ENCODE peak calls at places on chromosomes 11 and 22, in seven cellular contexts. O is IMR-90, B is mesenchymal stem cell, S is H1, G is H9, W is mesendoderm, M is trophoblast cell. X is an unnamed sample. For H3K4me1, the result is how much of the 10 kb centered on the place peaks cover.

GRCh38 chr11:110921742-110922200 is 209.5 kb upstream of the ARHGAP20 start:
- DNase-seq in W (peak), B (no peak), M (no peak), O (peak), G (peak), S (no peak), X (no peak)

GRCh38 chr22:49873228-49873940 is 19.7 kb downstream of the ZBED4 start:
- DNase-seq in W (no peak), S (no peak), B (no peak), M (no peak), O (no peak), G (no peak), X (no peak)

GRCh38 chr11:105144887-105145286 is 5.3 kb upstream of the CARD18 start:
- DNase-seq in O (peak), G (no peak), B (peak), W (peak), M (peak), S (no peak), X (no peak)

GRCh38 chr11:88487646-88488045 is 150.1 kb upstream of the CTSC start:
- DNase-seq in O (no peak), M (no peak), W (no peak), B (no peak), S (no peak), G (no peak), X (no peak)

GRCh38 chr22:22836635-22837034 is 51.0 kb upstream of the IGLL5 start:
- DNase-seq in O (no peak), B (no peak), M (peak), S (no peak), W (no peak), G (no peak), X (no peak)

GRCh38 chr11:96218901-96219300 is 124.1 kb downstream of the MAML2 start:
- DNase-seq in O (no peak), W (no peak), M (no peak), S (no peak), B (no peak), G (no peak), X (no peak)

GRCh38 chr11:35494966-35495365 is 30.4 kb downstream of the PAMR1 start:
- DNase-seq in S (no peak), B (no peak), M (no peak), W (no peak), O (no peak), G (no peak), X (no peak)

GRCh38 chr11:65366340-65366773 is 11.8 kb downstream of the TIGD3 start:
- DNase-seq in G (peak), M (peak), B (peak), S (no peak), O (peak), W (peak), X (peak)

GRCh38 chr11:90556612-90557011 is 333.8 kb upstream of the CHORDC1 start:
- DNase-seq in G (no peak), M (no peak), O (no peak), B (no peak), S (no peak), W (no peak), X (no peak)

GRCh38 chr11:115642660-115643059 is 138.4 kb upstream of the CADM1 start:
- DNase-seq in O (no peak), S (no peak), M (no peak), B (no peak), G (no peak), W (no peak), X (no peak)

GRCh38 chr11:86688398-86689179 is 16.2 kb upstream of the ME3 start:
- DNase-seq in W (peak), S (no peak), G (no peak), M (peak), B (peak), O (peak), X (no peak)

GRCh38 chr22:37059876-37060449 is 8.4 kb downstream of the KCTD17 start:
- DNase-seq in M (no peak), G (no peak), O (no peak), B (no peak), W (no peak), S (no peak), X (no peak)

GRCh38 chr11:130431337-130431773 is 2.9 kb upstream of the ADAMTS8 start:
- DNase-seq in W (peak), B (peak), S (peak), G (peak), O (peak), M (peak), X (peak)

GRCh38 chr11:42407379-42407778 is 904.4 kb upstream of the API5 start:
- DNase-seq in M (no peak), G (peak), W (peak), B (no peak), S (peak), O (no peak), X (peak)

GRCh38 chr11:133821776-133822175 is 23.5 kb downstream of the SPATA19 start:
- DNase-seq in O (no peak), M (peak), S (peak), B (no peak), W (peak), G (peak), X (peak)

GRCh38 chr11:101346591-101346990 is 217.0 kb upstream of the PGR start:
- DNase-seq in B (peak), G (no peak), O (peak), M (peak), S (no peak), W (no peak), X (no peak)

GRCh38 chr11:16002942-16003341 is 353.4 kb downstream of the SOX6 start:
- DNase-seq in W (no peak), O (no peak), B (no peak), G (no peak), M (no peak), S (no peak), X (no peak)

GRCh38 chr11:120633630-120634374 is 122.3 kb downstream of the GRIK4 start:
- DNase-seq in W (peak), M (no peak), O (no peak), S (no peak), B (no peak), G (no peak), X (no peak)

GRCh38 chr22:29003552-29003951 is 58.1 kb downstream of the C22orf31 start:
- DNase-seq in O (no peak), S (no peak), G (no peak), W (no peak), M (no peak), B (no peak), X (no peak)

GRCh38 chr22:20994128-20994901 is 7.6 kb downstream of the THAP7 start:
- DNase-seq in G (no peak), S (no peak), O (no peak), W (no peak), M (no peak), B (no peak), X (no peak)

GRCh38 chr22:46084376-46084775 is 66.0 kb upstream of the PPARA start:
- DNase-seq in B (no peak), S (no peak), O (no peak), W (no peak), M (no peak), G (no peak), X (no peak)

GRCh38 chr11:20154381-20154780 is 5.9 kb downstream of the DBX1 start:
- DNase-seq in M (peak), B (peak), S (no peak), O (no peak), G (peak), W (peak), X (no peak)

GRCh38 chr22:50086526-50086925 is 1.3 kb upstream of the MLC1 start:
- DNase-seq in B (peak), M (no peak), O (peak), W (no peak), S (no peak), G (no peak), X (no peak)

GRCh38 chr11:66966351-66966750 is 8.2 kb upstream of the PC start:
- DNase-seq in O (no peak), W (no peak), B (no peak), G (no peak), S (no peak), M (no peak), X (no peak)

GRCh38 chr11:83063073-83063754 is 8.5 kb downstream of the RAB30 start:
- DNase-seq in W (peak), G (no peak), O (peak), S (no peak), B (peak), M (peak), X (no peak)

GRCh38 chr11:126920833-126921232 is 79.7 kb downstream of the KIRREL3 start:
- DNase-seq in M (no peak), G (peak), B (no peak), S (peak), O (no peak), W (peak), X (no peak)

GRCh38 chr11:16609769-16610168 is 128.7 kb upstream of the C11orf58 start:
- DNase-seq in O (no peak), W (no peak), M (no peak), G (no peak), B (no peak), S (no peak), X (no peak)

GRCh38 chr11:74030668-74031309 is 21.9 kb upstream of the UCP3 start:
- DNase-seq in M (no peak), S (no peak), W (no peak), B (no peak), G (no peak), O (no peak), X (no peak)

GRCh38 chr22:47192651-47193437 is 430.4 kb downstream of the TBC1D22A start:
- DNase-seq in M (no peak), S (no peak), B (no peak), O (no peak), G (peak), W (no peak), X (no peak)

GRCh38 chr11:14625804-14626203 is 17.8 kb upstream of the PDE3B start:
- DNase-seq in M (no peak), S (no peak), W (no peak), B (no peak), O (no peak), G (no peak), X (no peak)

GRCh38 chr11:131785801-131786200 is 415.4 kb downstream of the NTM start:
- DNase-seq in B (no peak), O (no peak), W (no peak), M (no peak), S (no peak), G (no peak), X (no peak)

GRCh38 chr11:95922536-95923440 is 1.1 kb downstream of the MTMR2 start:
- DNase-seq in B (peak), G (no peak), W (no peak), S (no peak), O (no peak), M (no peak), X (no peak)

GRCh38 chr22:42581762-42582716 is 28.3 kb downstream of the SERHL2 start:
- DNase-seq in W (peak), B (peak), G (peak), S (peak), O (peak), M (peak), X (peak)

GRCh38 chr11:80281194-80281593 is 840.4 kb upstream of the TENM4 start:
- DNase-seq in S (no peak), W (no peak), B (no peak), O (no peak), M (no peak), G (no peak), X (no peak)

GRCh38 chr11:62124186-62125113 is 639 bp downstream of the INCENP start:
- DNase-seq in G (no peak), M (peak), W (peak), B (peak), O (peak), S (no peak), X (no peak)

GRCh38 chr11:72234514-72234830 is 9.5 kb downstream of the PHOX2A start:
- DNase-seq in M (no peak), B (no peak), W (no peak), S (no peak), O (no peak), G (no peak), X (no peak)
- H3K18ac ChIP-seq in M (no peak), B (no peak), W (no peak), S (no peak), O (no peak), G (no peak), X (no peak)

DNA sequence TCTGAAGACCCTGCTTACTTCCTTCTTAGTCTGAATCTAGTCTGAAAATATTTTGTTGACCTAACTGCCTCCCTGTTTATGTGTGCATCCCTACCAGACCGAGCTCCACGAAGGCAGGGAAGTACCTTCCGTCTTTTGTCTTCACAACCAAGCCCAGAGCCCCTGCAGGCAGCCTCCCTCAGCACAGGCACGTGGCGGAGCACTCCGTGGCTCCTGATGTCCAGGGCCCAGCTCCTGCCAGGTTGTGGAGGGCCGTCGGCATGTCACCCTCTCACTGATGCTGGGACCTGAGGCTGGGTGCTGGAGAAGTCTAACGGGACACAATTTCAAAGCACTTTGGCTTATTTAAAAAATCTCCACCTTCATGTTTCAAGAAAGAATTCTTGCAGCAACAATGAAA is 59.4 kb upstream of the CLTCL1 start:
- DNase-seq in B (no peak), S (no peak), W (no peak), O (no peak), G (no peak), M (no peak), X (no peak)
- H3K23ac ChIP-seq in B (no peak), S (no peak), W (no peak), O (no peak), G (no peak), M (no peak), X (no peak)

DNA sequence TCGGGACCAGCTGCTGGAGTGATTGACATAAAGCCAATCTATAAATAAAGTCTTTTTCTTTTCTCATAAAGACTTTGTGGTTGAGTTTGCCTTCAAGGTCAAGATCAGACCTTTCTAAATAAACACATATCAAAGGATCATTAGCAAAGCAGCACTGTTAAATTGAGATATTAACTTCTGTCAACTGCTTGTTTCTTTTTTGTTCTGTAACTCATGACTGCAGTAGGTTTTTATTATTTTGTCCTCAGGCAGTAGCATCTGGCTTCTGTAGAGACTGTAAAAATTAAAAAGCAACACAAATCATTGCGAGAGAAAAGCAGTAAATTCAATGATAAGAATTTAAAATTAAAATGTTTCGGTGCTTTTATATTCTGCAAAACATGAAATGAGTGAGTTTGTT is 77.7 kb upstream of the NNMT start:
- DNase-seq in M (no peak), B (no peak), G (no peak), W (no peak), S (no peak), O (no peak), X (no peak)
- H3K4me1 ChIP-seq in M (under half), B (under half), G (under half), W (under half), S (under half), O (under half), X (under half)

GRCh38 chr11:18790820-18791174 is 801 bp downstream of the PTPN5 start:
- DNase-seq in W (peak), G (peak), S (no peak), M (no peak), O (no peak), B (no peak), X (no peak)
- H3K18ac ChIP-seq in W (no peak), G (no peak), S (peak), M (no peak), O (no peak), B (no peak), X (peak)

DNA sequence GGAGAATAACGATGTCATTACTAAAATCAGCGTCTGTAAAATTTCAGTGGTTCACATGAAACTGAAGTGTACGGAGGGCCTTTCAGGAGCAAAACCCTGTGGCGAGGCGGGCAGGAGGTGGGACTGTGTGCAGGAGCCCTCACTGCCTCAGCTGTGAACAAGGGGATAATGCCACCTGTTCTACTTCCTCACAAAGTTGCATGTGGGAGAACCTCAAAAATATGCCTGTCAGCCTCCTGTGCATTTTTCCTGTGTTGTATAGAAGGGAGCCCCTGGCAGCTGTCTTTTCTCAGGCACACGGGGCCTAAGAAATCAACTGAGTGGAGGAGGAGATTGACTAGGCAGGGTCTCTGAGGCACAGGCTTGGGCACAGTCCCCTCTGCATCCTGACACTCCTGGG is 43.0 kb upstream of the MYO18B start:
- DNase-seq in B (no peak), W (no peak), M (no peak), S (no peak), G (no peak), O (no peak), X (no peak)
- H3K23ac ChIP-seq in B (no peak), W (no peak), M (no peak), S (no peak), G (no peak), O (no peak), X (no peak)

DNA sequence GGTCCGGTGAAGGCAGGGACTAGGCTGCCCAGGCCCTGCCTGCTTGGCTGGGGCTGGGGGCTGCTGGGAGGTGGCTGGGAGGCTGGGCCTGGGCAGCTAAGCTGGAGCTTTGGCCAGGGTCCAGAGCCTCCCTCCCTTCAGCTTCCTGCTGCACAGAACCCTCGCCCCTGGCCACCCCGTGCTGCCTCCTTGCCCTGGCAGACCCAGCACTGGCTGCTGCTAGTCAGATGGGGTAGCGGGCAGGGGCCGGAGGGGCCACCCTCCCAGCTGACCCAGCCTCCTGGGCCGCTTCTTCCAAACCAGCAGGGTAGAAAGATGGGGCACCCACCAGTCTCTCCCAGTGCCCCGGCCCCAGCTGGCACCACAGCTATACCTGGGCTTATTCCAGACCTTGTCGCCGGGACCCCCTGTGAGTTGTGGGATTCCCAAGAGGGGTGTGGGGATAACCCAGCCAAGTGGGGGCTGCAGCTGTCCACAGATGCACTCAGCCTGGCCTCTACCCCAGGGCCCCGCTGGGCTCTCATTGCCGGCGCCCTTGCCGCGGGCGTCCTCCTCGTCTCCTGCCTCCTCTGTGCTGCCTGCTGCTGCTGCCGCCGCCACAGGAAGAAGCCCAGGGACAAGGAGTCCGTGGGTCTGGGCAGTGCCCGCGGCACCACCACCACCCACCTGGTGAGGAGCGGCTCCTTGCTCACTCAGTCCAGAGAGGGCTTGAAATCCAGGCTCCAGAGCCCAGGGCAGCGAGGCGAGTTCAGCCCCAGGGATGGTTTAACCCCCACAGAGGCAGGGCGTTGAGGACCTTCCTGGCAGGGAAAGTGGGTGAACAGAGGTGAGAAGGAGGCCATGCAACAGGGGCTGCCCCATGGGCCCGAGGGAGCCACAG is at the start of gene SYT8:
- DNase-seq in O (no peak), B (no peak), M (peak), G (no peak), S (no peak), W (no peak), X (no peak)
- H3K4me1 ChIP-seq in O (under half), B (half or more), M (under half), G (under half), S (under half), W (under half), X (under half)

GRCh38 chr11:112619106-112619505 is 342.1 kb upstream of the NCAM1 start:
- DNase-seq in B (no peak), G (no peak), O (no peak), W (no peak), S (no peak), M (no peak), X (no peak)

GRCh38 chr11:112616292-112617088 is 344.7 kb upstream of the NCAM1 start:
- DNase-seq in W (peak), B (no peak), O (no peak), G (no peak), M (no peak), S (no peak), X (no peak)

GRCh38 chr11:112620621-112621394 is 340.4 kb upstream of the NCAM1 start:
- DNase-seq in M (peak), O (no peak), W (peak), G (no peak), B (peak), S (no peak), X (no peak)

GRCh38 chr11:112617089-112617407 is 344.2 kb upstream of the NCAM1 start:
- DNase-seq in S (no peak), B (no peak), M (no peak), O (no peak), W (no peak), G (no peak), X (no peak)

GRCh38 chr11:112617977-112618829 is 343.0 kb upstream of the NCAM1 start:
- DNase-seq in B (no peak), G (no peak), W (peak), O (no peak), M (no peak), S (no peak), X (no peak)
- H3K18ac ChIP-seq in B (peak), G (no peak), W (no peak), O (no peak), M (no peak), S (no peak), X (peak)

X was measured in neuronal stem cell.